ENCODE peak calls at places on chromosomes 11 and 22, in seven cellular contexts. Q is T-helper 9 cell, N is kidney tubule cell, G is body of pancreas, Y is NAMALWA, U is astrocyte of the spinal cord, R is right lobe of liver. T is an unnamed sample.

GRCh38 chr11:15849265-15849664 is 507.1 kb downstream of the SOX6 start:
- DNase-seq in Y (no peak), R (peak), Q (no peak), G (no peak), N (no peak), U (no peak), T (no peak)

GRCh38 chr11:79018371-79018849 is 422.4 kb downstream of the TENM4 start:
- DNase-seq in G (no peak), Y (no peak), R (no peak), U (peak), Q (no peak), N (no peak), T (no peak)

GRCh38 chr22:31162015-31162765 is 2.2 kb downstream of the RNF185 start:
- DNase-seq in Y (peak), R (no peak), N (peak), U (no peak), Q (no peak), G (peak), T (no peak)

GRCh38 chr11:113991170-113991569 is 16.3 kb downstream of the HTR3A start:
- DNase-seq in R (no peak), N (peak), Y (peak), Q (no peak), U (peak), G (peak), T (peak)

GRCh38 chr11:94544832-94545640 is 1.3 kb downstream of the FUT4 start:
- DNase-seq in R (peak), Y (no peak), Q (no peak), N (peak), U (no peak), G (peak), T (no peak)

GRCh38 chr11:2092956-2093412 is 46.2 kb downstream of the IGF2 start:
- DNase-seq in R (peak), G (peak), N (peak), U (peak), Y (peak), Q (peak), T (peak)

GRCh38 chr11:58788355-58789023 is 56.0 kb downstream of the GLYATL2 start:
- DNase-seq in R (peak), G (peak), N (peak), U (peak), Y (peak), Q (no peak), T (peak)

GRCh38 chr11:110311783-110312578 is 15.6 kb upstream of the RDX start:
- DNase-seq in U (peak), Y (no peak), N (peak), G (no peak), R (no peak), Q (no peak), T (no peak)

GRCh38 chr11:72814831-72815618 is 814 bp downstream of the ATG16L2 start:
- DNase-seq in N (peak), Q (no peak), R (no peak), G (peak), U (peak), Y (peak), T (peak)

GRCh38 chr11:114181195-114181594 is 115.0 kb upstream of the NNMT start:
- DNase-seq in G (no peak), U (no peak), R (no peak), Q (no peak), Y (no peak), N (no peak), T (no peak)

GRCh38 chr11:112922606-112923005 is 38.6 kb upstream of the NCAM1 start:
- DNase-seq in U (no peak), G (no peak), Q (no peak), Y (no peak), N (no peak), R (no peak), T (no peak)

GRCh38 chr22:19472233-19472632 is 6.8 kb downstream of the UFD1 start:
- DNase-seq in R (no peak), U (no peak), G (no peak), N (no peak), Q (no peak), Y (no peak), T (no peak)

GRCh38 chr22:27093422-27093821 is 436.0 kb downstream of the MIAT start:
- DNase-seq in Y (no peak), U (no peak), G (no peak), Q (no peak), R (no peak), N (no peak), T (no peak)

GRCh38 chr22:42901790-42902508 is 44.9 kb upstream of the ARFGAP3 start:
- DNase-seq in U (no peak), Y (peak), N (no peak), R (no peak), Q (no peak), G (peak), T (peak)

GRCh38 chr22:41844513-41844912 is 11.6 kb downstream of the SREBF2 start:
- DNase-seq in Q (no peak), Y (no peak), R (no peak), G (peak), U (no peak), N (no peak), T (no peak)

GRCh38 chr11:128156486-128156885 is 430.9 kb downstream of the ETS1 start:
- DNase-seq in N (peak), Q (no peak), G (no peak), Y (no peak), U (peak), R (no peak), T (no peak)

GRCh38 chr11:561148-562003 is 606 bp downstream of the RASSF7 start:
- DNase-seq in G (peak), R (peak), N (peak), Y (peak), Q (no peak), U (no peak), T (no peak)

GRCh38 chr11:133835258-133836075 is 9.8 kb downstream of the SPATA19 start:
- DNase-seq in N (peak), R (no peak), Q (no peak), G (peak), U (peak), Y (peak), T (peak)

GRCh38 chr22:37179622-37180420 is 8.2 kb downstream of the C1QTNF6 start:
- DNase-seq in Y (no peak), G (no peak), U (no peak), N (no peak), R (no peak), Q (no peak), T (no peak)

GRCh38 chr22:35074583-35074982 is 8.6 kb downstream of the ISX start:
- DNase-seq in G (no peak), U (no peak), R (no peak), Y (no peak), N (no peak), Q (no peak), T (no peak)

GRCh38 chr11:134275534-134276395 is at the start of gene GLB1L3:
- DNase-seq in U (no peak), G (peak), R (peak), Q (peak), N (peak), Y (no peak), T (peak)

GRCh38 chr11:111438168-111438567 is 59.1 kb upstream of the POU2AF1 start:
- DNase-seq in Q (no peak), R (no peak), N (no peak), G (peak), U (no peak), Y (no peak), T (no peak)

GRCh38 chr11:57406337-57406904 is 16.0 kb upstream of the PRG2 start:
- DNase-seq in Y (peak), N (peak), G (peak), Q (no peak), R (no peak), U (peak), T (peak)

GRCh38 chr22:25746012-25746373 is 4.0 kb downstream of the MYO18B start:
- DNase-seq in Y (no peak), Q (no peak), R (no peak), N (peak), U (peak), G (no peak), T (no peak)

GRCh38 chr22:30144391-30144790 is 64.1 kb downstream of the HORMAD2 start:
- DNase-seq in Q (no peak), N (no peak), R (no peak), U (no peak), Y (no peak), G (no peak), T (no peak)

GRCh38 chr11:65224939-65225283 is 36.9 kb upstream of the POLA2 start:
- DNase-seq in Q (no peak), N (peak), G (peak), U (peak), Y (no peak), R (peak), T (no peak)